ENCODE peak calls at places on chromosomes 13 and 19, in four cellular contexts. O is SK-N-SH, I is GM12878, Y is HepG2. F is an unnamed sample.

GRCh38 chr19:45781282-45782161 is 768 bp downstream of the DMPK start:
- DNase-seq in O (no peak), Y (no peak), I (no peak), F (no peak)

GRCh38 chr19:8473652-8474476 is 28.6 kb downstream of the PRAM1 start:
- DNase-seq in Y (no peak), O (no peak), I (peak), F (no peak)

GRCh38 chr19:3669616-3670257 is 30.5 kb downstream of the PIP5K1C start:
- DNase-seq in I (no peak), O (no peak), Y (no peak), F (no peak)

GRCh38 chr19:40279761-40280607 is 5.2 kb downstream of the AKT2 start:
- DNase-seq in Y (no peak), O (peak), I (no peak), F (no peak)

GRCh38 chr19:13190781-13191540 is 40.8 kb downstream of the IER2 start:
- DNase-seq in I (no peak), O (no peak), Y (peak), F (no peak)

GRCh38 chr19:42132851-42133528 is 744 bp upstream of the POU2F2 start:
- DNase-seq in O (peak), I (peak), Y (peak), F (no peak)

GRCh38 chr19:35194022-35194984 is 34.2 kb downstream of the FAM187B start:
- DNase-seq in Y (no peak), I (no peak), O (no peak), F (no peak)

GRCh38 chr13:27660511-27660910 is 38.8 kb downstream of the POLR1D start:
- DNase-seq in O (no peak), Y (no peak), I (no peak), F (no peak)

GRCh38 chr13:44764334-44764733 is 188.2 kb upstream of the TSC22D1 start:
- DNase-seq in Y (no peak), O (no peak), I (no peak), F (no peak)

GRCh38 chr19:13172335-13173128 is 22.3 kb downstream of the IER2 start:
- DNase-seq in Y (no peak), O (peak), I (no peak), F (peak)

GRCh38 chr19:43532571-43532961 is 422 bp upstream of the ZNF575 start:
- DNase-seq in O (peak), Y (no peak), I (no peak), F (no peak)

GRCh38 chr13:40026741-40027140 is 371.3 kb downstream of the COG6 start:
- DNase-seq in I (peak), O (no peak), Y (no peak), F (no peak)

GRCh38 chr13:71290963-71291937 is 575.8 kb downstream of the DACH1 start:
- DNase-seq in Y (peak), O (no peak), I (peak), F (peak)

GRCh38 chr19:41997121-41997850 is 3.3 kb upstream of the ATP1A3 start:
- DNase-seq in I (no peak), Y (no peak), O (peak), F (peak)

DNA sequence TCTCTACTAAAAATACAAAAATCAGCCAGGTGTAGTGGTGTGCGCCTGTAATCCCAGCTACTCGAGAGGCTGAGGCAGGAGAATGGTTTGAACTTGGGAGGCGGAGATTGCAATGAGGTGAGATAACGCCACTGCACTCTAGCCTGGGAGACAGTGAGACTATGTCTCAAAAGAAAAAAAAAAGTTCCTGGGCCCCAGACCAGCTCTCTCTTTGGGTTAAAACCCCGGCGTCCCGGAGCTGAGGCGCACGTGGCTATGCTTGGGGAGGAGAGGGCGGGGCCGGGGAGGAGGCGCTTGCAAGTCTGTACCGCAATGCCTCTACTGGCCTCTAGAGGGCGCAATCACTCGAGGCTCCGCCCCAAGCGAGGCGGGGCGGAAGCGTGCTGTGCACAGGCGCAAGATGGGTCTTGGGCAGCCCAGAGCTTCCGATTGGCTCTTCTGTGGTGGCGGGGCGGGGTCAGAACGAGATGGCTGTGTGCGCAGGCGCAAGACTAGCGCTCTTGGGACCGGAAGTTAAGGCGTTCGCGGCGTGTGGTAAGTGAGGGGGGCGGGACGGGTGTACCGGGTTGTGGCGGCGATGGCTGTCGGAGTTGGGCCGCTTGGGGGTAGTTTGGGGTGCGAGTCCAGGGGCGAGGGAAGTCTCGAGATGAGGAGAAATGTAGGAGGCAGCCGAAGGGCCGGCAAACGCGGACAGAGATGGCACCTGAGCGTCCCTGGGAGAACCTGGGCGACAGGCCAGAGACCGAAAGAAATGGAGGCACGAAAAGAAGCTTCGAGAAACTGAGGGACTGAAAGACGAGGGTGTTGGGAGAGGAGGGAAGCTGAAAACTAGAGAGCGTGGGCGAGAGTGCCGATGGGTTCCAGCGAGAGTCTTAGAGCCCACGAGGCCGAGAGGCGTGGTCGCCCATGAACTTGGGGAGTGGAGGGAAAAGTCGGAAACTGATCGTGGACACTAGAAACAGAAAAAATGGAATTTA is at the start of gene DHX34:
- DNase-seq in O (peak), Y (peak), I (peak), F (peak)
- TF ChIP-seq RFX5 in O (peak), Y (peak), I (peak), F (no peak)

GRCh38 chr19:50327013-50327412 is 2.2 kb downstream of the KCNC3 start:
- DNase-seq in O (no peak), I (no peak), Y (no peak), F (no peak)
- TF ChIP-seq RFX5 in O (no peak), I (no peak), Y (no peak), F (no peak)

GRCh38 chr13:111460548-111461444 is 140.4 kb downstream of the TEX29 start:
- DNase-seq in O (peak), Y (peak), I (no peak), F (peak)
- TF ChIP-seq RFX5 in O (no peak), Y (no peak), I (no peak), F (no peak)

DNA sequence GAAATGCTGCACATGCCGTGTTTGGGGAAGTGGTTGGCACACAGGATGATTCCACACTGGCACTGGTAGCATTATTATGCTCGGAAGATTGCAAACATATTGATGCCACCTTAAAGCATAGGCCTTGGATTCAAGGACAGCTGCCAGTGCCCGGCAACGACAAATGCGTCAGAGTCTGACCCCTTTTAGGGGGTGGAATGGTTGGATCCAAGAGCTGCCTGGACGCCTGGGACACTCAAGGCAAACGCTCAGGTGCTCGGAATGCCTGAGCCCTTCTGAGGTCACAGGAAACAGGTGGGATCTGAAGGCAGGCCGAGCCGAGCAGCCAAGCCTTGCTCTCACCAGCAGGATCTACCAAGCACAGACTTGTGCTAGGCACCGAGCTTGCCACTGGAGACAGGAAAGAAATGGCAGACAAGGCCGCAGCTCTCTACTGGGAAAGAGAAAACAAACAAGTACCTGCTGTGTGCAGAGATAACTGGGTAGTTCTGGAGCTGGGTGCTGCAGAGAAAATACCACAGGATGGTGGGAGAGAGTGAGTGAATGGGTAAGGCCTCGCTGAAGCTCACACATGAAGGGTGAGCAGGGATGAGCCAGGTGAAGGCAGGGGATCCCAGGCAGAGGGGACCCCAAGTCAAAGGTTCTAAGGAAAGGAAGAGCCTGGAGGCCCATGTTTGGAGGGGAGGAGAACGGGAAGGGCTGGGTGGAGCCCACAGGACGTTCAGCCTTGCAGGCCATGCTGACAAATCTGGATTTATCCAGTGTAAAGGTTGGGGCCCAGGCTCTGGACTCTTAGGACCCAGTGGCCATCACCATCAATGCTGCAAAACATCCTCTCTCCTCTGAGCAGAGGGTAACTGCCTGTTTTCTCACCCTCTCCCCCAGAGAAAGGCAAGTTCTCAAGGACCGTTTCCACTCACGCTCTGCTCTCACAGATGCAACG is 9.2 kb downstream of the RANBP3 start:
- DNase-seq in O (no peak), Y (peak), I (no peak), F (no peak)
- TF ChIP-seq RFX5 in O (no peak), Y (no peak), I (no peak), F (no peak)

GRCh38 chr13:69199664-69200063 is 908.0 kb upstream of the ATXN8OS start:
- DNase-seq in Y (no peak), I (no peak), O (peak), F (no peak)

GRCh38 chr13:69198706-69199105 is 908.9 kb upstream of the ATXN8OS start:
- DNase-seq in O (peak), I (no peak), Y (no peak), F (no peak)

DNA sequence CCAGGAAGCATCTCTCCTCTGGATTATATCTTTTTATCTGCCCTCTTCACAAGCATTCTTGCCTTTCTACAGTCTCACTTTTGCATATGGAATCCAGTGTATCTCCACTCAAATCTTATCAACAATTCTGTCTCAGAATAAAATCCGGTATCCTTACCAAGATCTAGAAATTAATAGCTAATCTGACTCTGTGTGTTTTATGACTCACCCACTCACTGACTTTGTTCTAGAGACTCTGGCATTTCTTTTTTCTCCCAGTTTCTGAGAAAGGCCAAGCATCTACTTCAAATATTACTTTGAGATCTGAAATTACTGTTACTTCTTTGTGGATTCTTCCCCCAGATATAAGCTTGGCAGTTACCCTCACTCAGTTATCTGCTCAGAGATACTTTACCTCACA is 913.5 kb upstream of the ATXN8OS start:
- DNase-seq in Y (no peak), I (no peak), O (no peak), F (no peak)
- TF ChIP-seq RFX5 in Y (no peak), I (no peak), O (no peak), F (no peak)

DNA sequence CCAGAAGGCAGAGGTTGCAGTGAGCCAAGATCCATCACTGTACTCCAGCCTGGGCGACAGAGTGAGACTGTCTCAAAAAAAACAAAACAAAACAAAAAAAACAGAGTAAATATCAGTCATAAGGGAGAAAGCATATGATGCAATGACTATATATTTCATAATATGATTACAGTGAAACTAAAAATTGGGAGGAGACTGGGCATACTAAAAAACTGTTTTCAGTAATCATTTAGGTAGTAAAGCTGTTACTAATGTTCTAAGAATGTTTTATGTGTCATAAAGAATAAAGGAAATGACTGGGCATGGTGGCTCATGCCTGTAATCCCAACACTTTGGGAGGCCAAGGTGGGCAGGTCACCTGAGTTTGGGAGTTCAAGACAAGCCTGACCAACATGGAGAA is 15.9 kb downstream of the ZNF573 start:
- DNase-seq in I (no peak), Y (no peak), O (no peak), F (peak)
- TF ChIP-seq RFX5 in I (no peak), Y (no peak), O (no peak), F (no peak)

GRCh38 chr13:52615817-52616216 is 26.4 kb upstream of the HNRNPA1L2 start:
- DNase-seq in O (no peak), Y (peak), I (no peak), F (no peak)
- TF ChIP-seq RFX5 in O (no peak), Y (no peak), I (no peak), F (no peak)

GRCh38 chr13:114022309-114022669 is 48.4 kb upstream of the C13orf46 start:
- DNase-seq in I (no peak), Y (no peak), O (no peak), F (no peak)
- TF ChIP-seq RFX5 in I (no peak), Y (no peak), O (no peak), F (no peak)

GRCh38 chr19:790971-791604 is 6.2 kb upstream of the PTBP1 start:
- DNase-seq in Y (no peak), O (no peak), I (no peak), F (no peak)

GRCh38 chr19:787551-787950 is 9.7 kb upstream of the PTBP1 start:
- DNase-seq in Y (no peak), O (no peak), I (no peak), F (no peak)

GRCh38 chr19:789473-790052 is 7.7 kb upstream of the PTBP1 start:
- DNase-seq in Y (peak), I (no peak), O (no peak), F (no peak)

GRCh38 chr19:791605-792360 is 5.5 kb upstream of the PTBP1 start:
- DNase-seq in I (no peak), O (peak), Y (no peak), F (no peak)

GRCh38 chr19:788821-789472 is 8.3 kb upstream of the PTBP1 start:
- DNase-seq in Y (peak), O (peak), I (no peak), F (no peak)
- TF ChIP-seq RFX5 in Y (no peak), O (no peak), I (no peak), F (no peak)

GRCh38 chr19:55284405-55285058 is 735 bp downstream of the BRSK1 start:
- DNase-seq in O (peak), Y (no peak), I (no peak), F (no peak)

GRCh38 chr19:55279773-55280643 is at the start of gene HSPBP1:
- DNase-seq in Y (peak), O (peak), I (peak), F (peak)

GRCh38 chr19:55285225-55285890 is 1.6 kb downstream of the BRSK1 start:
- DNase-seq in I (no peak), Y (no peak), O (no peak), F (no peak)

GRCh38 chr19:55287361-55288079 is 3.7 kb downstream of the BRSK1 start:
- DNase-seq in I (no peak), O (no peak), Y (no peak), F (no peak)

DNA sequence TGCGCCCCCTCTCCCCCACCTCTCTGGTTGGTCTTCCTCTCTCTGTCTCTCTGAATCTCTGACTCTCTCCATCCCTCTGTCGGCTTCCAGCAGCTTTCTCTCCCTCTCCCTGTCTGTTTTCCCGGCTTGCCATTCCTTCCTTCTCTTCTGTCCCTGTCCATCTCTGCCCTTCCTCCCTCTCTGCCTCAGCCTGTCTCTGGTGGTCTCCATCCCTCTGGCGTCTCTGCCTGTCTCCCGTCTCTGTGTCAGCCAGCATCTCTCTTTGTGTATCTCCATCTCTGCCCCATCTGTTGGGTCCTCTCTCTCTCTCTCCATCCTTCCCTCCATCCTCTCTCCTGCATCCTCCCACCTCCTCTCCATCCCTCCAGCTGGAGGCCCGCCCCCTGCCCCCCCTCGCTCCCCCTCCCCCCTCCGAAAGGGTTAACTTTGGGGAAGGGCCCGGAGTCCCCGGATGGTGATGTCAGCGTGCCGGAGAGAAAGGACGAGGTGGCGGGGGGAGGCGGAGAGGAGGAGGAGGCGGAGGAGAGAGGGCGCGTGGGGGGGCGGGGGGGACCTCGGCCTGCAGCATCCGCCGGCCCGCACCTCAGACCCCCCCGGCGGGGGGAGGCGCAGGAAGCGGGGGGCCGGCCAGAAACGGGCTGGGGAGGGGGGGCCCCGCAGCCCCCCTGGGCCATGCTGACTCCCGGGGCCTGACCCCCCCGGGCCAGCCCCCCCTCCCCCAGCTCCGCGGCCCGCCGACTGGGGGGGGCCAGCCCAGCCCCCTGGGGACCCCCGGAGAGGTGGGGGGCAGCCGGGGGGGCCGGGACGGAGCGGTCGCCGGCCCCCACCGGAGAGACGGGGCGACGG is at the start of gene BRSK1:
- DNase-seq in I (no peak), Y (no peak), O (peak), F (peak)
- TF ChIP-seq RFX5 in I (no peak), Y (no peak), O (no peak), F (no peak)

F was measured in IMR-90.